ENCODE peak calls at places on chromosomes 3 and 15, in ten cellular contexts. One of them, this sample, is unnamed.

GRCh38 chr15:45634442-45635190 is at the start of gene SQOR:
- DNase-seq in Caco-2: peak
- DNase-seq in uterus: peak
- DNase-seq in esophagus squamous epithelium: peak
- DNase-seq in lower lobe of right lung: peak
- DNase-seq in ovary: peak
- DNase-seq in dorsolateral prefrontal cortex: no peak
- DNase-seq in sigmoid colon: peak
- DNase-seq in kidney epithelial cell: no peak
- DNase-seq in upper lobe of right lung: peak
- DNase-seq in this sample: peak

GRCh38 chr3:12473503-12473902 is 10.8 kb upstream of the TSEN2 start:
- DNase-seq in lower lobe of right lung: no peak
- DNase-seq in Caco-2: no peak
- DNase-seq in dorsolateral prefrontal cortex: no peak
- DNase-seq in esophagus squamous epithelium: no peak
- DNase-seq in ovary: no peak
- DNase-seq in upper lobe of right lung: no peak
- DNase-seq in sigmoid colon: peak
- DNase-seq in uterus: no peak
- DNase-seq in kidney epithelial cell: no peak
- DNase-seq in this sample: no peak

GRCh38 chr15:85030301-85031049 is 48.8 kb downstream of the PDE8A start:
- DNase-seq in uterus: no peak
- DNase-seq in esophagus squamous epithelium: no peak
- DNase-seq in sigmoid colon: no peak
- DNase-seq in kidney epithelial cell: no peak
- DNase-seq in ovary: no peak
- DNase-seq in upper lobe of right lung: no peak
- DNase-seq in lower lobe of right lung: no peak
- DNase-seq in Caco-2: no peak
- DNase-seq in dorsolateral prefrontal cortex: no peak
- DNase-seq in this sample: peak

GRCh38 chr15:62242999-62243398 is 77.9 kb upstream of the C2CD4B start:
- DNase-seq in sigmoid colon: peak
- DNase-seq in upper lobe of right lung: no peak
- DNase-seq in lower lobe of right lung: no peak
- DNase-seq in kidney epithelial cell: no peak
- DNase-seq in uterus: no peak
- DNase-seq in esophagus squamous epithelium: no peak
- DNase-seq in ovary: no peak
- DNase-seq in dorsolateral prefrontal cortex: no peak
- DNase-seq in Caco-2: no peak
- DNase-seq in this sample: no peak

GRCh38 chr3:197600796-197601565 is 45.2 kb upstream of the BDH1 start:
- DNase-seq in lower lobe of right lung: no peak
- DNase-seq in Caco-2: no peak
- DNase-seq in kidney epithelial cell: peak
- DNase-seq in upper lobe of right lung: no peak
- DNase-seq in ovary: no peak
- DNase-seq in sigmoid colon: no peak
- DNase-seq in uterus: no peak
- DNase-seq in dorsolateral prefrontal cortex: no peak
- DNase-seq in esophagus squamous epithelium: no peak
- DNase-seq in this sample: peak

GRCh38 chr15:68630205-68630555 is 51.4 kb downstream of the CORO2B start:
- DNase-seq in lower lobe of right lung: no peak
- DNase-seq in sigmoid colon: no peak
- DNase-seq in kidney epithelial cell: no peak
- DNase-seq in Caco-2: no peak
- DNase-seq in upper lobe of right lung: no peak
- DNase-seq in esophagus squamous epithelium: no peak
- DNase-seq in dorsolateral prefrontal cortex: no peak
- DNase-seq in ovary: no peak
- DNase-seq in uterus: no peak
- DNase-seq in this sample: no peak

GRCh38 chr15:77481670-77482069 is 61.0 kb downstream of the HMG20A start:
- DNase-seq in dorsolateral prefrontal cortex: no peak
- DNase-seq in kidney epithelial cell: no peak
- DNase-seq in lower lobe of right lung: no peak
- DNase-seq in uterus: no peak
- DNase-seq in sigmoid colon: no peak
- DNase-seq in Caco-2: no peak
- DNase-seq in upper lobe of right lung: no peak
- DNase-seq in ovary: no peak
- DNase-seq in esophagus squamous epithelium: no peak
- DNase-seq in this sample: no peak

GRCh38 chr15:56965614-56966013 is 47.2 kb downstream of the TCF12 start:
- DNase-seq in ovary: no peak
- DNase-seq in sigmoid colon: no peak
- DNase-seq in esophagus squamous epithelium: no peak
- DNase-seq in kidney epithelial cell: no peak
- DNase-seq in upper lobe of right lung: no peak
- DNase-seq in uterus: no peak
- DNase-seq in dorsolateral prefrontal cortex: no peak
- DNase-seq in Caco-2: no peak
- DNase-seq in lower lobe of right lung: no peak
- DNase-seq in this sample: no peak

GRCh38 chr3:23624305-23624704 is 181.4 kb upstream of the UBE2E1 start:
- DNase-seq in lower lobe of right lung: no peak
- DNase-seq in ovary: no peak
- DNase-seq in Caco-2: no peak
- DNase-seq in kidney epithelial cell: no peak
- DNase-seq in upper lobe of right lung: no peak
- DNase-seq in esophagus squamous epithelium: no peak
- DNase-seq in sigmoid colon: no peak
- DNase-seq in uterus: no peak
- DNase-seq in dorsolateral prefrontal cortex: no peak
- DNase-seq in this sample: no peak

GRCh38 chr3:186277268-186277909 is 84.6 kb downstream of the DGKG start:
- DNase-seq in lower lobe of right lung: no peak
- DNase-seq in kidney epithelial cell: no peak
- DNase-seq in ovary: no peak
- DNase-seq in uterus: no peak
- DNase-seq in dorsolateral prefrontal cortex: no peak
- DNase-seq in upper lobe of right lung: no peak
- DNase-seq in esophagus squamous epithelium: no peak
- DNase-seq in sigmoid colon: no peak
- DNase-seq in Caco-2: no peak
- DNase-seq in this sample: peak

DNA sequence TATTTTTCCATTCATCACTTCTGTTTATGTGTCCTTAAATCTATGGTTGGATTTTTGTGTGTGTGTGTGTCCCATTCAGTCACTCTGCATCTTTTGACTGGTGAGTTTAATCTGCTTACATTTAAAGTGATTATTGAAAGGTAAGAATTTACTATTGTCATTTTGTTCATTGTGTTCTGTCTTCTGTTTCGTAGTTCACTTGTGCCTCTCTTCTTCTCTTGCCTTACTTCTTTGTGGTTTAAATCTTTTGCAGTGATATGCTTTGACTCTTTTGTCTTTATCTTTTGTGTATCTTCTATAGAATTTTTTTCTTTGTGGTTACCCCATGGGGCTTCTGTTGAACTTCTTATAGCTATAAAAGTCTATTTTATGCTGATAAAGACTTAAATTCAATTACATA is 166.3 kb upstream of the UBE3A start:
- DNase-seq in lower lobe of right lung: no peak
- DNase-seq in upper lobe of right lung: no peak
- DNase-seq in esophagus squamous epithelium: no peak
- DNase-seq in dorsolateral prefrontal cortex: no peak
- DNase-seq in kidney epithelial cell: no peak
- DNase-seq in Caco-2: no peak
- DNase-seq in sigmoid colon: no peak
- DNase-seq in uterus: no peak
- DNase-seq in ovary: no peak
- DNase-seq in this sample: no peak
- TF ChIP-seq CTCF in lower lobe of right lung: no peak
- TF ChIP-seq CTCF in upper lobe of right lung: no peak
- TF ChIP-seq CTCF in esophagus squamous epithelium: no peak
- TF ChIP-seq CTCF in dorsolateral prefrontal cortex: no peak
- TF ChIP-seq CTCF in kidney epithelial cell: no peak
- TF ChIP-seq CTCF in Caco-2: no peak
- TF ChIP-seq CTCF in sigmoid colon: no peak
- TF ChIP-seq CTCF in uterus: no peak
- TF ChIP-seq CTCF in ovary: no peak
- TF ChIP-seq CTCF in this sample: no peak

GRCh38 chr3:49198611-49199230 is 27.3 kb downstream of the KLHDC8B start:
- DNase-seq in lower lobe of right lung: no peak
- DNase-seq in uterus: no peak
- DNase-seq in ovary: no peak
- DNase-seq in upper lobe of right lung: peak
- DNase-seq in esophagus squamous epithelium: no peak
- DNase-seq in kidney epithelial cell: no peak
- DNase-seq in dorsolateral prefrontal cortex: no peak
- DNase-seq in Caco-2: no peak
- DNase-seq in sigmoid colon: no peak
- DNase-seq in this sample: no peak
- H3K4me3 ChIP-seq in lower lobe of right lung: peak
- H3K4me3 ChIP-seq in uterus: peak
- H3K4me3 ChIP-seq in ovary: peak
- H3K4me3 ChIP-seq in upper lobe of right lung: peak
- H3K4me3 ChIP-seq in esophagus squamous epithelium: no peak
- H3K4me3 ChIP-seq in kidney epithelial cell: peak
- H3K4me3 ChIP-seq in dorsolateral prefrontal cortex: peak
- H3K4me3 ChIP-seq in Caco-2: no peak
- H3K4me3 ChIP-seq in sigmoid colon: peak
- H3K4me3 ChIP-seq in this sample: peak

GRCh38 chr3:136070334-136070733 is 104.8 kb downstream of the PPP2R3A start:
- DNase-seq in uterus: no peak
- DNase-seq in Caco-2: no peak
- DNase-seq in esophagus squamous epithelium: no peak
- DNase-seq in dorsolateral prefrontal cortex: no peak
- DNase-seq in upper lobe of right lung: no peak
- DNase-seq in sigmoid colon: no peak
- DNase-seq in kidney epithelial cell: peak
- DNase-seq in ovary: no peak
- DNase-seq in lower lobe of right lung: no peak
- DNase-seq in this sample: peak

GRCh38 chr3:136069933-136070332 is 104.4 kb downstream of the PPP2R3A start:
- DNase-seq in upper lobe of right lung: no peak
- DNase-seq in ovary: no peak
- DNase-seq in lower lobe of right lung: no peak
- DNase-seq in sigmoid colon: no peak
- DNase-seq in kidney epithelial cell: no peak
- DNase-seq in Caco-2: no peak
- DNase-seq in esophagus squamous epithelium: no peak
- DNase-seq in dorsolateral prefrontal cortex: no peak
- DNase-seq in uterus: no peak
- DNase-seq in this sample: no peak

GRCh38 chr3:136068708-136069107 is 103.2 kb downstream of the PPP2R3A start:
- DNase-seq in Caco-2: no peak
- DNase-seq in esophagus squamous epithelium: no peak
- DNase-seq in kidney epithelial cell: no peak
- DNase-seq in lower lobe of right lung: no peak
- DNase-seq in uterus: no peak
- DNase-seq in dorsolateral prefrontal cortex: no peak
- DNase-seq in sigmoid colon: no peak
- DNase-seq in ovary: no peak
- DNase-seq in upper lobe of right lung: no peak
- DNase-seq in this sample: peak

GRCh38 chr3:136074546-136074945 is 109.0 kb downstream of the PPP2R3A start:
- DNase-seq in uterus: no peak
- DNase-seq in lower lobe of right lung: no peak
- DNase-seq in Caco-2: no peak
- DNase-seq in ovary: no peak
- DNase-seq in dorsolateral prefrontal cortex: no peak
- DNase-seq in kidney epithelial cell: no peak
- DNase-seq in esophagus squamous epithelium: no peak
- DNase-seq in sigmoid colon: no peak
- DNase-seq in upper lobe of right lung: no peak
- DNase-seq in this sample: peak

GRCh38 chr3:136070953-136071949 is 105.7 kb downstream of the PPP2R3A start:
- DNase-seq in esophagus squamous epithelium: no peak
- DNase-seq in upper lobe of right lung: no peak
- DNase-seq in dorsolateral prefrontal cortex: no peak
- DNase-seq in ovary: no peak
- DNase-seq in kidney epithelial cell: no peak
- DNase-seq in uterus: peak
- DNase-seq in sigmoid colon: no peak
- DNase-seq in lower lobe of right lung: no peak
- DNase-seq in Caco-2: peak
- DNase-seq in this sample: peak
- TF ChIP-seq CTCF in esophagus squamous epithelium: peak
- TF ChIP-seq CTCF in upper lobe of right lung: peak
- TF ChIP-seq CTCF in dorsolateral prefrontal cortex: no peak
- TF ChIP-seq CTCF in ovary: no peak
- TF ChIP-seq CTCF in kidney epithelial cell: peak
- TF ChIP-seq CTCF in uterus: no peak
- TF ChIP-seq CTCF in sigmoid colon: no peak
- TF ChIP-seq CTCF in lower lobe of right lung: no peak
- TF ChIP-seq CTCF in Caco-2: no peak
- TF ChIP-seq CTCF in this sample: no peak

GRCh38 chr15:101203029-101203428 is 48.8 kb downstream of the CHSY1 start:
- DNase-seq in ovary: no peak
- DNase-seq in lower lobe of right lung: no peak
- DNase-seq in esophagus squamous epithelium: no peak
- DNase-seq in upper lobe of right lung: no peak
- DNase-seq in Caco-2: no peak
- DNase-seq in dorsolateral prefrontal cortex: no peak
- DNase-seq in kidney epithelial cell: no peak
- DNase-seq in sigmoid colon: no peak
- DNase-seq in uterus: no peak
- DNase-seq in this sample: no peak

GRCh38 chr15:101201411-101202174 is 50.3 kb downstream of the CHSY1 start:
- DNase-seq in Caco-2: no peak
- DNase-seq in sigmoid colon: peak
- DNase-seq in upper lobe of right lung: peak
- DNase-seq in lower lobe of right lung: peak
- DNase-seq in esophagus squamous epithelium: peak
- DNase-seq in dorsolateral prefrontal cortex: peak
- DNase-seq in kidney epithelial cell: peak
- DNase-seq in uterus: peak
- DNase-seq in ovary: peak
- DNase-seq in this sample: peak

GRCh38 chr15:101200181-101200580 is 51.7 kb downstream of the CHSY1 start:
- DNase-seq in sigmoid colon: no peak
- DNase-seq in ovary: no peak
- DNase-seq in esophagus squamous epithelium: no peak
- DNase-seq in kidney epithelial cell: no peak
- DNase-seq in uterus: no peak
- DNase-seq in Caco-2: no peak
- DNase-seq in dorsolateral prefrontal cortex: no peak
- DNase-seq in lower lobe of right lung: no peak
- DNase-seq in upper lobe of right lung: no peak
- DNase-seq in this sample: no peak

GRCh38 chr15:101198031-101198430 is 53.8 kb downstream of the CHSY1 start:
- DNase-seq in ovary: no peak
- DNase-seq in lower lobe of right lung: no peak
- DNase-seq in sigmoid colon: no peak
- DNase-seq in Caco-2: no peak
- DNase-seq in esophagus squamous epithelium: no peak
- DNase-seq in uterus: no peak
- DNase-seq in upper lobe of right lung: no peak
- DNase-seq in dorsolateral prefrontal cortex: no peak
- DNase-seq in kidney epithelial cell: no peak
- DNase-seq in this sample: no peak

DNA sequence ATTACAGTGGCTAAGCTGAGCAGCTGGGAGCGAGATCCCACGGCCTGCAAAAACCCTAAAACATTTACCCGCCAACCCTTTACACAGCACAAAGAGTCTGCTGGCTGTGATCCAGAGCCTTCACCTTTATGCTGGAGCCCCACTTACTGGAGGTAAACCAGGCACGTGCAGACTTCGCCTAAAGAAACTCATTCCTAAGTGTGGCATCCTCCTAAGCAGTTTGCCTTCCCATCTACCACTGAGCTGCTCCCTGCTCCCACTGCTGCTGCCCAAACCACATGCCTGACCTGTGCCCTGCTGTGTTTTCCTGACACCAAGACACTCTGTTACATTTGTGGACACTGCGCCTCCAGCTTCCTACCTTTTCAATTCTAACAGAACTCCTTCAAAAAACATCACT is 53.0 kb downstream of the CHSY1 start:
- DNase-seq in ovary: peak
- DNase-seq in uterus: no peak
- DNase-seq in dorsolateral prefrontal cortex: no peak
- DNase-seq in upper lobe of right lung: no peak
- DNase-seq in kidney epithelial cell: no peak
- DNase-seq in lower lobe of right lung: no peak
- DNase-seq in Caco-2: no peak
- DNase-seq in esophagus squamous epithelium: no peak
- DNase-seq in sigmoid colon: no peak
- DNase-seq in this sample: peak
- H3K4me3 ChIP-seq in ovary: no peak
- H3K4me3 ChIP-seq in uterus: no peak
- H3K4me3 ChIP-seq in dorsolateral prefrontal cortex: no peak
- H3K4me3 ChIP-seq in upper lobe of right lung: no peak
- H3K4me3 ChIP-seq in kidney epithelial cell: no peak
- H3K4me3 ChIP-seq in lower lobe of right lung: no peak
- H3K4me3 ChIP-seq in Caco-2: no peak
- H3K4me3 ChIP-seq in esophagus squamous epithelium: no peak
- H3K4me3 ChIP-seq in sigmoid colon: no peak
- H3K4me3 ChIP-seq in this sample: no peak

This sample was measured in astrocyte of the spinal cord.